ENCODE peak calls at places on chromosome 10, in eight cellular contexts. One of them, this sample, is unnamed. For H3K36me3, the result is how much of the 10 kb centered on the place peaks cover.

GRCh38 chr10:116353817-116354216 is 29.6 kb downstream of the CCDC172 start:
- DNase-seq in heart left ventricle: no peak
- DNase-seq in BE2C: no peak
- DNase-seq in CD8-positive, alpha-beta memory T cell: no peak
- DNase-seq in GM12878: no peak
- DNase-seq in GM23338: no peak
- DNase-seq in fibroblast of lung: no peak
- DNase-seq in PC-9: no peak
- DNase-seq in this sample: no peak

GRCh38 chr10:119536508-119536837 is 6.0 kb downstream of the RGS10 start:
- DNase-seq in BE2C: no peak
- DNase-seq in fibroblast of lung: no peak
- DNase-seq in CD8-positive, alpha-beta memory T cell: no peak
- DNase-seq in PC-9: no peak
- DNase-seq in GM23338: no peak
- DNase-seq in heart left ventricle: no peak
- DNase-seq in GM12878: no peak
- DNase-seq in this sample: no peak

GRCh38 chr10:76297787-76298281 is 866.4 kb downstream of the LRMDA start:
- DNase-seq in GM23338: no peak
- DNase-seq in GM12878: no peak
- DNase-seq in CD8-positive, alpha-beta memory T cell: no peak
- DNase-seq in fibroblast of lung: no peak
- DNase-seq in BE2C: no peak
- DNase-seq in heart left ventricle: no peak
- DNase-seq in PC-9: no peak
- DNase-seq in this sample: no peak

GRCh38 chr10:104327745-104328635 is 10.3 kb downstream of the ITPRIP start:
- DNase-seq in fibroblast of lung: peak
- DNase-seq in BE2C: no peak
- DNase-seq in PC-9: peak
- DNase-seq in GM23338: peak
- DNase-seq in CD8-positive, alpha-beta memory T cell: no peak
- DNase-seq in heart left ventricle: no peak
- DNase-seq in GM12878: no peak
- DNase-seq in this sample: peak

GRCh38 chr10:43785252-43785651 is 136.6 kb upstream of the ZNF32 start:
- DNase-seq in GM12878: no peak
- DNase-seq in GM23338: peak
- DNase-seq in fibroblast of lung: no peak
- DNase-seq in heart left ventricle: no peak
- DNase-seq in BE2C: no peak
- DNase-seq in PC-9: no peak
- DNase-seq in CD8-positive, alpha-beta memory T cell: no peak
- DNase-seq in this sample: no peak

GRCh38 chr10:31063839-31064238 is 32.2 kb upstream of the ZNF438 start:
- DNase-seq in PC-9: no peak
- DNase-seq in BE2C: no peak
- DNase-seq in fibroblast of lung: peak
- DNase-seq in GM23338: no peak
- DNase-seq in GM12878: no peak
- DNase-seq in CD8-positive, alpha-beta memory T cell: no peak
- DNase-seq in heart left ventricle: no peak
- DNase-seq in this sample: no peak

GRCh38 chr10:45091968-45092367 is 91.2 kb downstream of the ZNF22 start:
- DNase-seq in heart left ventricle: peak
- DNase-seq in fibroblast of lung: no peak
- DNase-seq in GM12878: no peak
- DNase-seq in PC-9: no peak
- DNase-seq in BE2C: no peak
- DNase-seq in CD8-positive, alpha-beta memory T cell: no peak
- DNase-seq in GM23338: no peak
- DNase-seq in this sample: no peak

GRCh38 chr10:5584895-5585516 is 60.2 kb downstream of the CALML3 start:
- DNase-seq in BE2C: no peak
- DNase-seq in GM12878: peak
- DNase-seq in CD8-positive, alpha-beta memory T cell: no peak
- DNase-seq in PC-9: peak
- DNase-seq in GM23338: no peak
- DNase-seq in heart left ventricle: no peak
- DNase-seq in fibroblast of lung: peak
- DNase-seq in this sample: peak

GRCh38 chr10:96043895-96044580 is 655 bp downstream of the CCNJ start:
- DNase-seq in PC-9: peak
- DNase-seq in heart left ventricle: peak
- DNase-seq in GM23338: peak
- DNase-seq in fibroblast of lung: peak
- DNase-seq in BE2C: peak
- DNase-seq in CD8-positive, alpha-beta memory T cell: peak
- DNase-seq in GM12878: no peak
- DNase-seq in this sample: peak

GRCh38 chr10:27998954-27999275 is at the start of gene ODAD2:
- DNase-seq in BE2C: no peak
- DNase-seq in PC-9: no peak
- DNase-seq in CD8-positive, alpha-beta memory T cell: no peak
- DNase-seq in heart left ventricle: no peak
- DNase-seq in GM23338: peak
- DNase-seq in GM12878: no peak
- DNase-seq in fibroblast of lung: no peak
- DNase-seq in this sample: no peak

GRCh38 chr10:4802711-4803487 is 23.1 kb upstream of the AKR1E2 start:
- DNase-seq in GM23338: no peak
- DNase-seq in GM12878: no peak
- DNase-seq in PC-9: no peak
- DNase-seq in BE2C: no peak
- DNase-seq in CD8-positive, alpha-beta memory T cell: no peak
- DNase-seq in heart left ventricle: no peak
- DNase-seq in fibroblast of lung: no peak
- DNase-seq in this sample: no peak

GRCh38 chr10:127923646-127924045 is 16.7 kb downstream of the PTPRE start:
- DNase-seq in PC-9: no peak
- DNase-seq in fibroblast of lung: no peak
- DNase-seq in CD8-positive, alpha-beta memory T cell: no peak
- DNase-seq in GM12878: no peak
- DNase-seq in GM23338: no peak
- DNase-seq in heart left ventricle: no peak
- DNase-seq in BE2C: no peak
- DNase-seq in this sample: no peak

GRCh38 chr10:28463676-28464395 is 69.1 kb upstream of the WAC start:
- DNase-seq in fibroblast of lung: no peak
- DNase-seq in BE2C: no peak
- DNase-seq in GM12878: no peak
- DNase-seq in GM23338: no peak
- DNase-seq in PC-9: no peak
- DNase-seq in heart left ventricle: no peak
- DNase-seq in CD8-positive, alpha-beta memory T cell: no peak
- DNase-seq in this sample: no peak

GRCh38 chr10:114603943-114604342 is 54.1 kb downstream of the ABLIM1 start:
- DNase-seq in GM12878: no peak
- DNase-seq in heart left ventricle: no peak
- DNase-seq in fibroblast of lung: peak
- DNase-seq in CD8-positive, alpha-beta memory T cell: no peak
- DNase-seq in GM23338: no peak
- DNase-seq in PC-9: no peak
- DNase-seq in BE2C: peak
- DNase-seq in this sample: no peak

GRCh38 chr10:13284050-13284449 is 15.8 kb downstream of the PHYH start:
- DNase-seq in heart left ventricle: no peak
- DNase-seq in GM12878: no peak
- DNase-seq in BE2C: no peak
- DNase-seq in PC-9: no peak
- DNase-seq in GM23338: no peak
- DNase-seq in fibroblast of lung: no peak
- DNase-seq in CD8-positive, alpha-beta memory T cell: no peak
- DNase-seq in this sample: no peak
- H3K36me3 ChIP-seq in heart left ventricle: half or more
- H3K36me3 ChIP-seq in GM12878: under half
- H3K36me3 ChIP-seq in BE2C: under half
- H3K36me3 ChIP-seq in PC-9: under half
- H3K36me3 ChIP-seq in GM23338: under half
- H3K36me3 ChIP-seq in fibroblast of lung: under half
- H3K36me3 ChIP-seq in CD8-positive, alpha-beta memory T cell: under half
- H3K36me3 ChIP-seq in this sample: under half

GRCh38 chr10:124402273-124402672 is 16.4 kb downstream of the OAT start:
- DNase-seq in fibroblast of lung: no peak
- DNase-seq in BE2C: no peak
- DNase-seq in GM12878: no peak
- DNase-seq in GM23338: no peak
- DNase-seq in CD8-positive, alpha-beta memory T cell: no peak
- DNase-seq in heart left ventricle: no peak
- DNase-seq in PC-9: no peak
- DNase-seq in this sample: no peak

GRCh38 chr10:124403548-124403947 is 15.2 kb downstream of the OAT start:
- DNase-seq in CD8-positive, alpha-beta memory T cell: no peak
- DNase-seq in heart left ventricle: no peak
- DNase-seq in GM23338: peak
- DNase-seq in GM12878: peak
- DNase-seq in PC-9: no peak
- DNase-seq in fibroblast of lung: peak
- DNase-seq in BE2C: peak
- DNase-seq in this sample: peak

GRCh38 chr10:124408357-124408756 is 10.4 kb downstream of the OAT start:
- DNase-seq in CD8-positive, alpha-beta memory T cell: no peak
- DNase-seq in BE2C: no peak
- DNase-seq in fibroblast of lung: no peak
- DNase-seq in heart left ventricle: no peak
- DNase-seq in PC-9: no peak
- DNase-seq in GM12878: no peak
- DNase-seq in GM23338: no peak
- DNase-seq in this sample: no peak

GRCh38 chr10:124409696-124410095 is 9.0 kb downstream of the OAT start:
- DNase-seq in fibroblast of lung: no peak
- DNase-seq in GM12878: no peak
- DNase-seq in PC-9: no peak
- DNase-seq in heart left ventricle: no peak
- DNase-seq in BE2C: no peak
- DNase-seq in CD8-positive, alpha-beta memory T cell: no peak
- DNase-seq in GM23338: no peak
- DNase-seq in this sample: no peak

DNA sequence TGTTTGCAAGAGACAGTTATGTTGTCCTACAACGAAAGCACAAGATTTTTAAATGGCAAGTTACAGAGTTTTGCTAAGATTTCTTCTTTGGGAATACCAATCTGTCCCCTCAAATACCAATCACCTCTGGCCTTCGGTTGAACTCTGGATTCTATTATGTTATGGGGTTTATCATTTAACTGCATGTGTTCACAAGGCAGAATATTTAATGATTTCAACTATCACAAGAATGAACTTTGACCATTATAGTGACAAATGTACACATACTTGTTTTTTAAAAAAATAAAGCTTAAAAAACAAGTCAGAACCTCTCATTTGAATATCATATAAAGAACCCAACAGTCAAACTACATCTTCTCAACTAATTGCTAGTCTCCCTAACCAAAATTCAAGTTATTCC is 11.3 kb downstream of the OAT start:
- DNase-seq in CD8-positive, alpha-beta memory T cell: no peak
- DNase-seq in GM23338: no peak
- DNase-seq in heart left ventricle: no peak
- DNase-seq in fibroblast of lung: no peak
- DNase-seq in PC-9: no peak
- DNase-seq in BE2C: no peak
- DNase-seq in GM12878: no peak
- DNase-seq in this sample: no peak
- H3K36me3 ChIP-seq in CD8-positive, alpha-beta memory T cell: under half
- H3K36me3 ChIP-seq in GM23338: under half
- H3K36me3 ChIP-seq in heart left ventricle: half or more
- H3K36me3 ChIP-seq in fibroblast of lung: under half
- H3K36me3 ChIP-seq in PC-9: under half
- H3K36me3 ChIP-seq in BE2C: under half
- H3K36me3 ChIP-seq in GM12878: under half
- H3K36me3 ChIP-seq in this sample: half or more

GRCh38 chr10:124003481-124004371 is 89.7 kb downstream of the CHST15 start:
- DNase-seq in fibroblast of lung: no peak
- DNase-seq in BE2C: no peak
- DNase-seq in CD8-positive, alpha-beta memory T cell: no peak
- DNase-seq in GM12878: no peak
- DNase-seq in GM23338: no peak
- DNase-seq in heart left ventricle: no peak
- DNase-seq in PC-9: no peak
- DNase-seq in this sample: no peak
- H3K36me3 ChIP-seq in fibroblast of lung: under half
- H3K36me3 ChIP-seq in BE2C: under half
- H3K36me3 ChIP-seq in CD8-positive, alpha-beta memory T cell: under half
- H3K36me3 ChIP-seq in GM12878: under half
- H3K36me3 ChIP-seq in GM23338: under half
- H3K36me3 ChIP-seq in heart left ventricle: under half
- H3K36me3 ChIP-seq in PC-9: under half
- H3K36me3 ChIP-seq in this sample: under half

GRCh38 chr10:83736008-83736407 is 403.3 kb upstream of the GHITM start:
- DNase-seq in GM12878: no peak
- DNase-seq in fibroblast of lung: no peak
- DNase-seq in GM23338: no peak
- DNase-seq in CD8-positive, alpha-beta memory T cell: no peak
- DNase-seq in BE2C: no peak
- DNase-seq in heart left ventricle: no peak
- DNase-seq in PC-9: no peak
- DNase-seq in this sample: no peak

DNA sequence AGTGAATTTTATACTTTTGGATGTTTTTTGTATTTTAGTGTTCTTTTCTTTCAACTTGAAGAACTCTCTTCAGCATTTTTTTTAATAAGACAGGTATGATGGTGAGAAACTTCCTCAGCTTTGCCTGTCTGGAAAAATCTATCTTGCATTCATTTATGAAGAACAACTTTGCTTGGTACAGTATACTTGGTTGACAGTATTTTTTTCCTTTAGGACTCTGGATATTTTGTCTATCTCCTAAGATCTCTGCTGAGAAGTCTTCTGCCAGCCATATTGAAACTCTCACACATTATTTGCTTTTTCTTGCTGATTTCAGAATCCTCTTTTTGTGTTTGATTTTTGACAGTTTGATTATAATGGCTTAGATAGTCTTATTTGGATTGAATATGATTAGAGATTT is 405.0 kb upstream of the GHITM start:
- DNase-seq in GM12878: no peak
- DNase-seq in BE2C: no peak
- DNase-seq in heart left ventricle: no peak
- DNase-seq in CD8-positive, alpha-beta memory T cell: no peak
- DNase-seq in fibroblast of lung: no peak
- DNase-seq in PC-9: no peak
- DNase-seq in GM23338: no peak
- DNase-seq in this sample: no peak
- H3K36me3 ChIP-seq in GM12878: under half
- H3K36me3 ChIP-seq in BE2C: under half
- H3K36me3 ChIP-seq in heart left ventricle: under half
- H3K36me3 ChIP-seq in CD8-positive, alpha-beta memory T cell: under half
- H3K36me3 ChIP-seq in fibroblast of lung: under half
- H3K36me3 ChIP-seq in PC-9: under half
- H3K36me3 ChIP-seq in GM23338: under half
- H3K36me3 ChIP-seq in this sample: under half

GRCh38 chr10:46250481-46250880 is 36.3 kb upstream of the ANTXRL start:
- DNase-seq in CD8-positive, alpha-beta memory T cell: no peak
- DNase-seq in fibroblast of lung: no peak
- DNase-seq in GM23338: no peak
- DNase-seq in BE2C: no peak
- DNase-seq in PC-9: no peak
- DNase-seq in GM12878: no peak
- DNase-seq in heart left ventricle: no peak
- DNase-seq in this sample: no peak
- H3K36me3 ChIP-seq in CD8-positive, alpha-beta memory T cell: under half
- H3K36me3 ChIP-seq in fibroblast of lung: under half
- H3K36me3 ChIP-seq in GM23338: under half
- H3K36me3 ChIP-seq in BE2C: under half
- H3K36me3 ChIP-seq in PC-9: under half
- H3K36me3 ChIP-seq in GM12878: under half
- H3K36me3 ChIP-seq in heart left ventricle: under half
- H3K36me3 ChIP-seq in this sample: under half